ENCODE peak calls at places on chromosomes 13 and 19, in four cellular contexts. H, A, R and S are unnamed samples.

GRCh38 chr19:28847468-28847867 is 365.5 kb downstream of the UQCRFS1 start:
- DNase-seq in H (no peak), A (peak), R (no peak), S (peak)

GRCh38 chr13:73492811-73493210 is 434.0 kb downstream of the KLF5 start:
- DNase-seq in H (no peak), R (no peak), A (peak), S (no peak)

GRCh38 chr19:53872762-53873161 is 5.1 kb downstream of the MYADM start:
- DNase-seq in R (no peak), H (no peak), A (no peak), S (no peak)

GRCh38 chr19:2542341-2543069 is 66.6 kb downstream of the GADD45B start:
- DNase-seq in H (no peak), R (no peak), A (peak), S (no peak)

GRCh38 chr13:96052655-96053002 is 572 bp downstream of the UGGT2 start:
- DNase-seq in R (no peak), A (peak), H (peak), S (peak)

GRCh38 chr13:96710166-96710866 is 284.0 kb downstream of the OXGR1 start:
- DNase-seq in R (no peak), H (no peak), A (peak), S (no peak)

GRCh38 chr13:91148098-91148497 is 199.4 kb upstream of the MIR17HG start:
- DNase-seq in R (no peak), A (no peak), H (no peak), S (no peak)

GRCh38 chr19:55305491-55305890 is 19.6 kb downstream of the TMEM150B start:
- DNase-seq in A (peak), R (peak), H (no peak), S (no peak)

GRCh38 chr13:113656015-113656588 is 1.9 kb downstream of the ATP4B start:
- DNase-seq in A (no peak), H (no peak), R (peak), S (no peak)

GRCh38 chr13:79631260-79631659 is 150.3 kb downstream of the NDFIP2 start:
- DNase-seq in H (no peak), A (peak), R (no peak), S (peak)

GRCh38 chr13:64289702-64290101 is 2874.1 kb upstream of the PCDH20 start:
- DNase-seq in A (no peak), H (no peak), R (no peak), S (no peak)

GRCh38 chr13:68745517-68745916 is 1362.1 kb upstream of the ATXN8OS start:
- DNase-seq in H (no peak), A (no peak), R (no peak), S (no peak)

GRCh38 chr19:44846455-44847143 is 502 bp downstream of the NECTIN2 start:
- DNase-seq in R (peak), H (no peak), A (peak), S (no peak)

GRCh38 chr13:55761986-55762385 is 1378.7 kb upstream of the PRR20A start:
- DNase-seq in A (no peak), R (no peak), H (no peak), S (no peak)

GRCh38 chr13:108214511-108215383 is 589 bp downstream of the LIG4 start:
- DNase-seq in R (peak), H (no peak), A (no peak), S (no peak)

GRCh38 chr19:2578391-2578826 is 102.5 kb downstream of the GADD45B start:
- DNase-seq in H (no peak), A (peak), R (peak), S (no peak)

GRCh38 chr19:43778651-43779050 is 2.1 kb downstream of the KCNN4 start:
- DNase-seq in A (no peak), H (no peak), R (no peak), S (no peak)

GRCh38 chr19:13521066-13521465 is 14.8 kb upstream of the CACNA1A start:
- DNase-seq in R (no peak), H (no peak), A (no peak), S (no peak)

GRCh38 chr19:13530720-13531119 is 24.4 kb upstream of the CACNA1A start:
- DNase-seq in R (no peak), H (no peak), A (no peak), S (no peak)

DNA sequence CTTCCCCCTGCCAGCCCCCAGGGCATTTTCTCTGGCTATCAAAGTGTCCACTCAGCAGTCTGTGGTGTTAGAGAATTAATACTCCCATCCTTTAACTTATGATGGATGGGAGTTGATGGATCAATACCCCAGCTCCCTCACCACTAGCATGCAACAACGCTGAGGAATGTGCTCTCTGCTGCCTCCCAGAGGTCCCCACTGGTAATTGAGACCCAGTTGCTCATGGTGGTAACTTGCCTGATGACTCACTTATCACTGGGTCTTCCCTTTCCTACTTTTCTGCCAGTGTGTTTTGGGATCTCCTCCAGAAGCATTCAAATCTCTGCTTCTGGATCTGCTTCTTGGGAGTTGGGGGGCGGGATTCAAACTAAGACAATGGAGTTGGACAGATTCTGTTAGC is 20.3 kb upstream of the CACNA1A start:
- DNase-seq in A (peak), H (no peak), R (no peak), S (no peak)
- TF ChIP-seq CTCF in A (peak), H (peak), R (no peak), S (peak)

GRCh38 chr19:46299004-46299509 is 2.2 kb downstream of the HIF3A start:
- DNase-seq in R (peak), H (peak), A (peak), S (peak)

GRCh38 chr19:46294475-46294874 is 2.4 kb upstream of the HIF3A start:
- DNase-seq in A (no peak), R (no peak), H (no peak), S (no peak)

GRCh38 chr19:46298477-46299003 is 1.7 kb downstream of the HIF3A start:
- DNase-seq in R (no peak), H (no peak), A (no peak), S (no peak)

GRCh38 chr19:46295401-46296308 is 1.2 kb upstream of the HIF3A start:
- DNase-seq in A (no peak), R (peak), H (no peak), S (no peak)

DNA sequence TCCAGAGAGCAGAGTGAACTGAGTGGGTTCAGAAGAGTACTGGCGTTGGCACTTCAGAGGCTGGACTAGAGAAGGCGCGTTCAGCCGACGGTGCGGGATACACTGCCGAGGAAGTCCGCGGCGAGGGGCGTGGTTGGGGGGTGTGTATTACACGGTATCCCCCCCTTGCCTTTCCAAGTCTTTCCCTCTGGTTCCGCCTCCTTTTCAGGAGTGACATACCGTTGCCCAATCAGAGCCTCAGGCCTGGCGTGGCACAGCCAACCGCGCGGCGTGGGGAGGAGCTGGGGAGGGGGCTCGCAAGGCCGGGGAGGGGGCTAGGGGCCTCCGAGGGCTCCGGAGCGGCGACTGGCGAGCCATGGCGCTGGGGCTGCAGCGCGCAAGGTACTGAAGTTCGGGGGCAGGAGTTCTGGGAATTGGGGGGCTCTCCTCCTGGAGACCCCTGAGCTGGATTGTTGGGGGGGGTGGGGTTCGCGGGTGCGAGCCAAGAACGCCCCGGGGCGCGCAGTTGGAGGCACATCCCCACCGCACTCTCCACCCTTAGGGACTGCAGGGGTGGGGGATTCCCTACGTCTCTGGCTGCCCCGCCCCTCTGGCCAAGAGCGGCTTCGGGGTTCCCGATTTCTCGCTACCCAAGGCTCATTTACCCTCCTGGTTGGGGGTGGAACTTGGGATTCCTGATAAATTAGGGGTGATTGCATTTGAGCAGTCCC is at the start of gene HIF3A:
- DNase-seq in A (no peak), H (no peak), R (peak), S (peak)
- H3K4me3 ChIP-seq in A (peak), H (peak), R (peak), S (peak)

GRCh38 chr19:31357315-31357673 is 8.1 kb upstream of the TSHZ3 start:
- DNase-seq in H (no peak), A (no peak), R (no peak), S (no peak)

GRCh38 chr19:31355330-31356289 is 6.4 kb upstream of the TSHZ3 start:
- DNase-seq in R (peak), A (no peak), H (no peak), S (no peak)

GRCh38 chr19:31354919-31355318 is 5.7 kb upstream of the TSHZ3 start:
- DNase-seq in R (peak), H (no peak), A (no peak), S (no peak)

GRCh38 chr19:31354316-31354715 is 5.1 kb upstream of the TSHZ3 start:
- DNase-seq in R (peak), H (no peak), A (no peak), S (no peak)

GRCh38 chr19:31356587-31357314 is 7.5 kb upstream of the TSHZ3 start:
- DNase-seq in R (peak), A (no peak), H (no peak), S (no peak)
- TF ChIP-seq CTCF in R (peak), A (peak), H (no peak), S (no peak)

DNA sequence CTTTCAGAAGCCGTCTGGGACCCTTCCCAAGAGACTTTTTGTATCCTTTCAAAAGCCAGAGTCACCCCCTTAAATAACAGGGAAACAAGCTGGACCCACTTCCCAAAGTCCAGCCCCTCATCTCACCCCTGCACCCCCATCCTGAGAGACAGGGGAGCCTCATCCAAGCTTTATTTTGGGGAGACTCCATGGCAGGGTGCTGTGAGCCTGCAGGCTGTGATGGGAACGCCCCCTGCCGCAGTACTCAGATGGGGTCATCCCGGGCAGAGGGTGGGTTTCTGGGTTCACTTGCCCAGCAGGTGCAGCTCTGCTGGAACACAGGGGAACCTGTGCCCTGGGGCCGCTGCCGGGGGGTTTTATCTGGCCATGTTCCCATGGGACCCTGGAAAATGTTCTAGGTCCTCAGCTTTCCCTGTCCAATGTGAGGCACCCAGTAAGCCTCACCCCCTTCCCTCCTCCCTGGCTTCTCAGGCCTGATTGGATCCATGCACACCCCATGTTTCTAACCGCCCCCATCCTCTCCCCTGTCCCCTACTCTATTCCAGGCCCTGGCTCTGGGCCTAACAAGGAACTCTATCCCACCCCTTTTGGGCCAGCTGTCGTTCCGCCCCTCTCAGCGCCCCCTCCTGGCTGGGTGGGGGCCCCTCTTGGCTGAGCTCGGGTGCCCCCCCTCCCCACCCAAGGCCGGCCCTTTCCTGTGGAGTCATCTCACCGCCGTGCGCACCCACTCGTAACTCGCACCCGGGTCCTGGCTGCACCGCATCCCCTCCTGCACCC is 1.0 kb downstream of the HIF3A start:
- DNase-seq in A (peak), R (peak), H (no peak), S (peak)
- H3K4me3 ChIP-seq in A (peak), R (peak), H (no peak), S (no peak)

DNA sequence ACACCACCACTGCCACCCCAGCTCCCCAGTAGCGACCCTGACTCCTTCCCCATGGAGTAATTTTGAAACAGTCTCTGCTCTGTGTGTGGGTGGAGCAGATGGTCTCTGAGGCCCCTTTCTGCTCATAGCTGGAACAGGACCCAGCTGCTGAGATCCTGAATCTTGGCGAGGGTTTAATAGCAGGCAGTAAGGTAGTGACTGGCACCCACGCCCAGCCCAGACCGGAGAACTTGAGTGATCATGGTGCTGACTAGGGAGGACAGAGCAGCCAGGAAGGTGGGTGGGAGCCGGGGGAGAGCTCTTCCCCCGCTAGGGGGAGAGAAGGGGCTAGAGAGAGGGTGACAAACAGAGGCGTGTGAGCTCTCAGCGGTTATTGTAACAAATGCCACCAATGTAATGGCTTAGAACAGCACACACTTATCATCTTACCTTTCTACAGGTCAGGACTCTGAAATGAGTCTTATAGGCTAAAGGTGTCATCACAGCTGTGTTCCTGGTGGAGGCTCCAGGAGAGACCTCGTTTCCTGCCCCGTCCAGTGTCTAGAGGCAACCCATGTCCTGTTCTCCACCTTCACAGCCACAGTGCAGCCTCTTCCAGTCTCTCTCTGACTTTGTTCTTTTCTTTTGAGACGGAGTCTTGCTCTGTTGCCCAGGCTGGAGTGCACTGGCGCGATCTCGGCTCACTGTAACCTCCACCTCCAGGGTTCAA is 7.2 kb upstream of the ACER1 start:
- DNase-seq in A (no peak), R (no peak), H (no peak), S (no peak)
- TF ChIP-seq CTCF in A (no peak), R (no peak), H (peak), S (no peak)

DNA sequence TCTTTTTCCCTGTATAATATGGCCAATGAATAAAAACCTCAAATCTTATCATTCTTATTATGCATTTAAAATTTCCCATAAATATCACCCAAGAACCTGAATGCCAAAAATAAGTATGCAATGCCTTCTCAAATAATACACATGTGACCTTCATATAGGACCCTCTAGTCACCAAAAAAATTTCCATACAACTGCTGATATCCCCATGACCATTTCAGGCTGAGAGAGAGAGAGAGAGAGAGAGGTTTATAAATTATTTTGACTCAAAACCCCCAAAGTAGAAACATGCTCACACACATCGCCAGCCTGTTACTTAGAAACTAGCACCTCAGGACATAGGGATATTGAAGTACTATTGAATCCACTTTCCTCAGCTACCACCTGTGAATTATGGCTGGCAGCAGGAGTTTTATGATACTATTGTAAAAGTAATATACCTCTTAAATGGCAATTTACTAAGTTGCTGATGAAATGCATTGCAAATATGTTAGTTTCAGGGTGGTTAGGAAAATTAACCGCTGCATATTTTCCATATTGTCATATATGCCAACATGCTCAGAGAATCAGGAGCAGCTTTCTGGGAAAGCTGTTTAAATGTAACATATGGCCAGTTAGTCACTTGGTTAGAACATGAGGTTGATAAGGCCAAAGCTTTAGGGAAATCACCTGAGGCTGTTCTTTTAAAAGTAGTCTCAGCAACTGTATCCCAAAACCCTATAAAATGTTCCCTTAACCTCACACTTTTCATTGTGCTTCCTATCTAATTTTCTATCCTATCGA is 230.8 kb downstream of the DCT start:
- DNase-seq in R (no peak), H (no peak), A (peak), S (peak)
- H3K4me3 ChIP-seq in R (no peak), H (no peak), A (no peak), S (no peak)

GRCh38 chr19:33311326-33311682 is 9.0 kb upstream of the CEBPA start:
- DNase-seq in H (no peak), A (no peak), R (peak), S (no peak)
- TF ChIP-seq CTCF in H (no peak), A (no peak), R (peak), S (no peak)